ENCODE peak calls at places on chromosomes 16 and 17, in ten cellular contexts. M, W, T, B, A, S, Z, O, C and N are unnamed samples.

GRCh38 chr16:14372471-14372870 is 257.6 kb downstream of the PARN start:
- DNase-seq in O (peak; percentile 71), A (no peak), C (no peak), S (no peak), M (no peak), T (no peak), B (no peak), W (no peak), Z (no peak), N (no peak)

GRCh38 chr16:11175850-11176341 is 80.1 kb downstream of the SOCS1 start:
- DNase-seq in O (no peak), M (no peak), A (no peak), Z (no peak), B (no peak), S (peak; percentile 47), W (no peak), T (no peak), C (no peak), N (no peak)

GRCh38 chr17:16938496-16939270 is 33.2 kb downstream of the TNFRSF13B start:
- DNase-seq in S (no peak), Z (no peak), O (no peak), T (no peak), W (no peak), C (peak; percentile 18), M (no peak), A (no peak), B (peak; percentile 59), N (no peak)

GRCh38 chr16:47599512-47599911 is 138.4 kb downstream of the PHKB start:
- DNase-seq in M (no peak), A (no peak), S (no peak), C (no peak), Z (no peak), W (no peak), B (no peak), T (no peak), O (no peak), N (no peak)

GRCh38 chr17:18014006-18014405 is 25.0 kb downstream of the ATPAF2 start:
- DNase-seq in S (no peak), Z (no peak), A (no peak), C (no peak), M (no peak), B (peak; percentile 51), T (no peak), O (no peak), W (no peak), N (no peak)

GRCh38 chr16:84497836-84498610 is 6.4 kb downstream of the MEAK7 start:
- DNase-seq in A (no peak), C (no peak), W (no peak), Z (no peak), T (no peak), M (no peak), O (no peak), B (peak; percentile 43), S (no peak), N (no peak)

GRCh38 chr17:83053021-83053778 is 26.2 kb upstream of the METRNL start:
- DNase-seq in T (peak; percentile 28), S (no peak), A (no peak), M (no peak), B (peak; percentile 57), C (no peak), Z (no peak), W (no peak), O (no peak), N (no peak)

GRCh38 chr16:26981266-26981938 is 85.3 kb upstream of the C16orf82 start:
- DNase-seq in T (peak; percentile 66), Z (no peak), O (no peak), B (no peak), C (no peak), M (no peak), W (no peak), A (no peak), S (no peak), N (peak; percentile 6)

GRCh38 chr17:76623271-76624146 is 20.0 kb downstream of the ST6GALNAC1 start:
- DNase-seq in W (no peak), Z (peak; percentile 85), C (peak; percentile 68), O (peak; percentile 89), B (peak; percentile 96), A (peak; percentile 74), M (peak; percentile 57), S (peak; percentile 82), T (peak; percentile 66), N (peak; percentile 31)

GRCh38 chr17:41020346-41020745 is 6.7 kb downstream of the KRTAP1-5 start:
- DNase-seq in S (no peak), W (no peak), B (no peak), O (no peak), A (peak; percentile 69), C (no peak), M (no peak), Z (no peak), T (peak; percentile 32), N (no peak)

GRCh38 chr17:59409336-59410048 is 78.0 kb downstream of the YPEL2 start:
- DNase-seq in A (no peak), O (no peak), M (no peak), T (no peak), W (no peak), C (no peak), Z (peak; percentile 46), S (no peak), B (peak; percentile 55), N (no peak)

GRCh38 chr16:14071576-14072271 is 605 bp downstream of the MRTFB start:
- DNase-seq in S (peak; percentile 34), M (no peak), B (peak; percentile 80), C (no peak), Z (peak; percentile 25), O (no peak), W (peak; percentile 3), T (no peak), A (no peak), N (no peak)

GRCh38 chr17:65743313-65743665 is 181.8 kb upstream of the AXIN2 start:
- DNase-seq in M (no peak), T (peak; percentile 53), W (peak; percentile 51), Z (no peak), C (no peak), B (no peak), O (no peak), A (no peak), S (no peak), N (no peak)